ENCODE peak calls at places on chromosomes 5 and 9, in ten cellular contexts. F is adrenal gland; S is mammary epithelial cell; I is fibroblast of lung; B is transverse colon; T is left ventricle myocardium inferior; Z is CD8-positive, alpha-beta T cell; Q is suprapubic skin; A is stomach; W is PC-9. H is an unnamed sample. For H3K36me3, the result is how much of the 10 kb centered on the place peaks cover.

GRCh38 chr5:119343766-119344165 is 12.1 kb upstream of the TNFAIP8 start:
- DNase-seq in F (no peak), S (no peak), I (peak), B (no peak), T (no peak), Z (peak), Q (no peak), A (no peak), W (no peak), H (no peak)

GRCh38 chr9:122206118-122207046 is 22.4 kb downstream of the LHX6 start:
- DNase-seq in F (no peak), S (peak), I (peak), B (no peak), T (no peak), Z (no peak), Q (no peak), A (no peak), W (peak), H (no peak)

GRCh38 chr5:168171901-168172717 is 119.3 kb upstream of the WWC1 start:
- DNase-seq in F (no peak), S (no peak), I (no peak), B (no peak), T (no peak), Z (no peak), Q (no peak), A (no peak), W (no peak), H (no peak)

GRCh38 chr5:94577466-94578245 is 40.7 kb downstream of the KIAA0825 start:
- DNase-seq in F (no peak), S (no peak), I (peak), B (no peak), T (no peak), Z (no peak), Q (no peak), A (no peak), W (no peak), H (no peak)

GRCh38 chr5:178123987-178124925 is 6.6 kb upstream of the RMND5B start:
- DNase-seq in F (no peak), S (no peak), I (no peak), B (peak), T (no peak), Z (no peak), Q (no peak), A (peak), W (peak), H (no peak)

GRCh38 chr5:18527017-18527416 is 892.8 kb downstream of the TAF11L14 start:
- DNase-seq in F (no peak), S (no peak), I (no peak), B (no peak), T (no peak), Z (no peak), Q (no peak), A (no peak), W (no peak), H (no peak)

GRCh38 chr5:35990524-35990923 is 666 bp downstream of the UGT3A1 start:
- DNase-seq in F (no peak), S (no peak), I (no peak), B (no peak), T (no peak), Z (no peak), Q (no peak), A (no peak), W (no peak), H (no peak)

GRCh38 chr5:131945551-131945882 is at the start of gene MEIKIN:
- DNase-seq in F (no peak), S (no peak), I (no peak), B (no peak), T (no peak), Z (no peak), Q (no peak), A (no peak), W (no peak), H (no peak)

GRCh38 chr5:53041071-53041692 is 52.0 kb downstream of the ITGA2 start:
- DNase-seq in F (no peak), S (no peak), I (peak), B (no peak), T (no peak), Z (no peak), Q (no peak), A (no peak), W (no peak), H (no peak)

GRCh38 chr5:170632266-170632984 is 128.6 kb downstream of the KCNIP1 start:
- DNase-seq in F (peak), S (no peak), I (no peak), B (no peak), T (no peak), Z (no peak), Q (no peak), A (no peak), W (no peak), H (no peak)

GRCh38 chr5:170634236-170634990 is 130.6 kb downstream of the KCNIP1 start:
- DNase-seq in F (no peak), S (no peak), I (no peak), B (no peak), T (no peak), Z (no peak), Q (no peak), A (no peak), W (no peak), H (no peak)

GRCh38 chr5:170631471-170632195 is 127.8 kb downstream of the KCNIP1 start:
- DNase-seq in F (peak), S (no peak), I (peak), B (no peak), T (peak), Z (no peak), Q (no peak), A (no peak), W (no peak), H (no peak)

GRCh38 chr5:170633235-170634041 is 129.6 kb downstream of the KCNIP1 start:
- DNase-seq in F (peak), S (peak), I (peak), B (peak), T (peak), Z (no peak), Q (no peak), A (no peak), W (peak), H (no peak)

GRCh38 chr5:170632985-170633234 is 129.1 kb downstream of the KCNIP1 start:
- DNase-seq in F (no peak), S (no peak), I (no peak), B (peak), T (peak), Z (peak), Q (no peak), A (peak), W (no peak), H (peak)
- H3K4me3 ChIP-seq in F (no peak), S (no peak), I (peak), B (no peak), T (peak), Z (peak), Q (peak), A (peak), W (peak), H (peak)

GRCh38 chr9:110157812-110158629 is 49.9 kb downstream of the C9orf152 start:
- DNase-seq in F (no peak), S (no peak), I (no peak), B (no peak), T (no peak), Z (no peak), Q (no peak), A (no peak), W (no peak), H (no peak)

GRCh38 chr9:110153431-110153830 is 54.5 kb downstream of the C9orf152 start:
- DNase-seq in F (no peak), S (no peak), I (no peak), B (no peak), T (no peak), Z (no peak), Q (no peak), A (no peak), W (no peak), H (no peak)

GRCh38 chr9:110155744-110156143 is 52.2 kb downstream of the C9orf152 start:
- DNase-seq in F (no peak), S (no peak), I (no peak), B (no peak), T (no peak), Z (no peak), Q (no peak), A (no peak), W (no peak), H (no peak)

GRCh38 chr9:110156902-110157301 is 51.1 kb downstream of the C9orf152 start:
- DNase-seq in F (no peak), S (no peak), I (peak), B (peak), T (no peak), Z (peak), Q (no peak), A (no peak), W (no peak), H (no peak)

DNA sequence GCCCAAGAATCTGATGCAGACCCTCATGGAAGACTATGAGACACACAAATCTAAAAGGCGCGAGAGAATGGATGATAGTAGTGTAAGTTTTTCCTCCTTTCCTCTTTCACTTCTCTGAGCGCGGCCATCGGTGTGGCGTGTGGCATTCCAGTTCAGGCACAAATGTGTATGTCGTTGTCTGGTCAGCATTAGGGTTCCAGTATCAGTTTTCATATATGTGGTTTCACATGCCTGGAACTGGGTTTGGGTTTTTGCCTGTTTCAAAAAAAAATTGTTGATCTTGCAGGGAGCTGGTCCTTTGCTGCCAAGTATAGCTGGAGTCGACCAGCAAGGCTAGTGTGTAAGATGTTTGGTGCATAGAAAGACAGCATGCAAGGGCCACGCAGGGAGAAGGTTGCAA is 51.5 kb downstream of the C9orf152 start:
- DNase-seq in F (no peak), S (no peak), I (no peak), B (no peak), T (no peak), Z (no peak), Q (no peak), A (no peak), W (no peak), H (no peak)
- H3K36me3 ChIP-seq in F (under half), S (under half), I (under half), B (under half), T (under half), Z (under half), Q (under half), A (under half), W (under half), H (under half)

DNA sequence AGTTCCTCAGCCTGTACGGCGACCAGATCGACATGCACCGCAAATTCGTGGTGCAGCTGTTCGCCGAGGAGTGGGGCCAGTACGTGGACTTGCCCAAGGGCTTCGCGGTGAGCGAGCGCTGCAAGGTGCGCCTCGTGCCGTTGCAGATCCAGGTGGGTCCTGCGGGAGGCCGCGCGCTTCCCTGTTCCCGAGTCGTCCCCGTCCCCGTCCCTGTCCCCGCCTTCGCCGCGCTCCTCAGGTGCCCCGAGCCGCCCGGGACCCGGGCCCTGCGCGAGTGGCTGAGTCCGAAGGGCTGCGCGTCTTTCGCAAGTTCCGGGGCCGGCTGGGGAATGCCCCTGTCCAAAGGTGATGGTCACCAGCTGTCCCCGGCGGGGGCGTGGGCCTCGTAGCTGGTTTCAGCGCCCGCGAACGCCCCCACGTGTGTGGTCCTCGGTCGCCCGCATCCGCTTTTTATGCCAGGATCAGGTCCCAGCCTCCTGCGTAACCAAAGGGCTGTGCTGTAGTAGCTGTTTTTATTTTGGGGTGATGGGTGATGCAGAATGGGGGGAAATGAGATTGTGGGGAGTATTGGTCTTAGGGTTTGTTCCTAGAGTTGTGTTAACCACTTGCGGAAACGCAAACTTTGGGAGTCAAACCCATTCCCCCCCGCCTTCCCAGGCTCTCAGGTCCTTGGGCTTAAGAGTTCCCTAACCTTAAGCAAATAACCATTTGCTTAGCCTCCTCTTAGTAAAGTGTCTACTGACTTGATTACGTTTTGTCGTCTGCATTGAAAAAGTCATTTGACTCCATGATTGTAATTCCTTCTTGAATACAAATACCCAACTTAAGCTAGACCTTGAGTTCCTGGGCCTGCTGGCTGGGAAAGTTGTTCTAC is 612 bp downstream of the ISOC1 start:
- DNase-seq in F (peak), S (peak), I (peak), B (peak), T (peak), Z (peak), Q (peak), A (peak), W (peak), H (peak)
- TF ChIP-seq CTCF in F (no peak), S (no peak), I (no peak), B (no peak), T (no peak), Z (peak), Q (no peak), A (no peak), W (no peak), H (peak)

GRCh38 chr9:113524460-113524859 is 60.9 kb downstream of the RGS3 start:
- DNase-seq in F (no peak), S (no peak), I (no peak), B (peak), T (no peak), Z (no peak), Q (no peak), A (peak), W (no peak), H (no peak)
- H3K4me3 ChIP-seq in F (no peak), S (no peak), I (no peak), B (no peak), T (peak), Z (peak), Q (no peak), A (no peak), W (no peak), H (no peak)